ENCODE peak calls at places on chromosomes 7 and 10, in nine cellular contexts. One of them, this sample, is unnamed.

GRCh38 chr7:49023345-49024330 is 99.3 kb downstream of the CDC14C start:
- DNase-seq in H1: no peak
- DNase-seq in activated naive CD4-positive, alpha-beta T cell: no peak
- DNase-seq in nucleus accumbens: no peak
- DNase-seq in GM23248: no peak
- DNase-seq in ovary: no peak
- DNase-seq in DMS153: no peak
- DNase-seq in HuH-7.5: no peak
- DNase-seq in stimulated activated CD8-positive, alpha-beta memory T cell treated with anti-CD3 and anti-CD28 coated beads, Interleukin-15, amount 100 ng/mL, for 24 hours: no peak
- DNase-seq in this sample: no peak

GRCh38 chr7:158377800-158378623 is 209.6 kb downstream of the PTPRN2 start:
- DNase-seq in H1: no peak
- DNase-seq in activated naive CD4-positive, alpha-beta T cell: no peak
- DNase-seq in nucleus accumbens: no peak
- DNase-seq in GM23248: no peak
- DNase-seq in ovary: no peak
- DNase-seq in DMS153: peak
- DNase-seq in HuH-7.5: no peak
- DNase-seq in stimulated activated CD8-positive, alpha-beta memory T cell treated with anti-CD3 and anti-CD28 coated beads, Interleukin-15, amount 100 ng/mL, for 24 hours: no peak
- DNase-seq in this sample: no peak

GRCh38 chr7:68929712-68930395 is 668.4 kb upstream of the AUTS2 start:
- DNase-seq in H1: no peak
- DNase-seq in activated naive CD4-positive, alpha-beta T cell: no peak
- DNase-seq in nucleus accumbens: no peak
- DNase-seq in GM23248: peak
- DNase-seq in ovary: no peak
- DNase-seq in DMS153: peak
- DNase-seq in HuH-7.5: no peak
- DNase-seq in stimulated activated CD8-positive, alpha-beta memory T cell treated with anti-CD3 and anti-CD28 coated beads, Interleukin-15, amount 100 ng/mL, for 24 hours: no peak
- DNase-seq in this sample: no peak

GRCh38 chr7:2635810-2636701 is 4.3 kb downstream of the TTYH3 start:
- DNase-seq in H1: no peak
- DNase-seq in activated naive CD4-positive, alpha-beta T cell: no peak
- DNase-seq in nucleus accumbens: no peak
- DNase-seq in GM23248: no peak
- DNase-seq in ovary: no peak
- DNase-seq in DMS153: no peak
- DNase-seq in HuH-7.5: no peak
- DNase-seq in stimulated activated CD8-positive, alpha-beta memory T cell treated with anti-CD3 and anti-CD28 coated beads, Interleukin-15, amount 100 ng/mL, for 24 hours: no peak
- DNase-seq in this sample: no peak

GRCh38 chr7:24905996-24906770 is 73.8 kb downstream of the OSBPL3 start:
- DNase-seq in H1: no peak
- DNase-seq in activated naive CD4-positive, alpha-beta T cell: no peak
- DNase-seq in nucleus accumbens: no peak
- DNase-seq in GM23248: peak
- DNase-seq in ovary: no peak
- DNase-seq in DMS153: no peak
- DNase-seq in HuH-7.5: no peak
- DNase-seq in stimulated activated CD8-positive, alpha-beta memory T cell treated with anti-CD3 and anti-CD28 coated beads, Interleukin-15, amount 100 ng/mL, for 24 hours: no peak
- DNase-seq in this sample: no peak

GRCh38 chr7:33072471-33072870 is 9.9 kb upstream of the NT5C3A start:
- DNase-seq in H1: no peak
- DNase-seq in activated naive CD4-positive, alpha-beta T cell: no peak
- DNase-seq in nucleus accumbens: no peak
- DNase-seq in GM23248: peak
- DNase-seq in ovary: no peak
- DNase-seq in DMS153: no peak
- DNase-seq in HuH-7.5: no peak
- DNase-seq in stimulated activated CD8-positive, alpha-beta memory T cell treated with anti-CD3 and anti-CD28 coated beads, Interleukin-15, amount 100 ng/mL, for 24 hours: no peak
- DNase-seq in this sample: no peak

GRCh38 chr10:6770846-6771245 is 190.8 kb upstream of the PRKCQ start:
- DNase-seq in H1: no peak
- DNase-seq in activated naive CD4-positive, alpha-beta T cell: no peak
- DNase-seq in nucleus accumbens: no peak
- DNase-seq in GM23248: peak
- DNase-seq in ovary: no peak
- DNase-seq in DMS153: no peak
- DNase-seq in HuH-7.5: no peak
- DNase-seq in stimulated activated CD8-positive, alpha-beta memory T cell treated with anti-CD3 and anti-CD28 coated beads, Interleukin-15, amount 100 ng/mL, for 24 hours: no peak
- DNase-seq in this sample: no peak

GRCh38 chr10:29734980-29735627 is 100.3 kb upstream of the SVIL start:
- DNase-seq in H1: no peak
- DNase-seq in activated naive CD4-positive, alpha-beta T cell: peak
- DNase-seq in nucleus accumbens: no peak
- DNase-seq in GM23248: peak
- DNase-seq in ovary: peak
- DNase-seq in DMS153: no peak
- DNase-seq in HuH-7.5: peak
- DNase-seq in stimulated activated CD8-positive, alpha-beta memory T cell treated with anti-CD3 and anti-CD28 coated beads, Interleukin-15, amount 100 ng/mL, for 24 hours: peak
- DNase-seq in this sample: peak

GRCh38 chr7:40341836-40342235 is 207.0 kb downstream of the SUGCT start:
- DNase-seq in H1: no peak
- DNase-seq in activated naive CD4-positive, alpha-beta T cell: no peak
- DNase-seq in nucleus accumbens: no peak
- DNase-seq in GM23248: no peak
- DNase-seq in ovary: no peak
- DNase-seq in DMS153: no peak
- DNase-seq in HuH-7.5: no peak
- DNase-seq in stimulated activated CD8-positive, alpha-beta memory T cell treated with anti-CD3 and anti-CD28 coated beads, Interleukin-15, amount 100 ng/mL, for 24 hours: no peak
- DNase-seq in this sample: no peak

GRCh38 chr10:5148678-5149032 is 36.3 kb downstream of the AKR1C8 start:
- DNase-seq in H1: no peak
- DNase-seq in activated naive CD4-positive, alpha-beta T cell: no peak
- DNase-seq in nucleus accumbens: no peak
- DNase-seq in GM23248: no peak
- DNase-seq in ovary: no peak
- DNase-seq in DMS153: no peak
- DNase-seq in HuH-7.5: no peak
- DNase-seq in stimulated activated CD8-positive, alpha-beta memory T cell treated with anti-CD3 and anti-CD28 coated beads, Interleukin-15, amount 100 ng/mL, for 24 hours: no peak
- DNase-seq in this sample: no peak

GRCh38 chr7:148721390-148721789 is 22.7 kb downstream of the CUL1 start:
- DNase-seq in H1: no peak
- DNase-seq in activated naive CD4-positive, alpha-beta T cell: no peak
- DNase-seq in nucleus accumbens: no peak
- DNase-seq in GM23248: no peak
- DNase-seq in ovary: no peak
- DNase-seq in DMS153: no peak
- DNase-seq in HuH-7.5: no peak
- DNase-seq in stimulated activated CD8-positive, alpha-beta memory T cell treated with anti-CD3 and anti-CD28 coated beads, Interleukin-15, amount 100 ng/mL, for 24 hours: no peak
- DNase-seq in this sample: no peak

GRCh38 chr10:5895804-5896203 is 5.8 kb downstream of the FBH1 start:
- DNase-seq in H1: no peak
- DNase-seq in activated naive CD4-positive, alpha-beta T cell: no peak
- DNase-seq in nucleus accumbens: no peak
- DNase-seq in GM23248: no peak
- DNase-seq in ovary: no peak
- DNase-seq in DMS153: no peak
- DNase-seq in HuH-7.5: no peak
- DNase-seq in stimulated activated CD8-positive, alpha-beta memory T cell treated with anti-CD3 and anti-CD28 coated beads, Interleukin-15, amount 100 ng/mL, for 24 hours: no peak
- DNase-seq in this sample: peak

GRCh38 chr7:16193631-16194030 is 227.7 kb downstream of the CRPPA start:
- DNase-seq in H1: no peak
- DNase-seq in activated naive CD4-positive, alpha-beta T cell: no peak
- DNase-seq in nucleus accumbens: no peak
- DNase-seq in GM23248: no peak
- DNase-seq in ovary: no peak
- DNase-seq in DMS153: no peak
- DNase-seq in HuH-7.5: no peak
- DNase-seq in stimulated activated CD8-positive, alpha-beta memory T cell treated with anti-CD3 and anti-CD28 coated beads, Interleukin-15, amount 100 ng/mL, for 24 hours: no peak
- DNase-seq in this sample: no peak

GRCh38 chr7:29127527-29127926 is 18.8 kb downstream of the CPVL start:
- DNase-seq in H1: no peak
- DNase-seq in activated naive CD4-positive, alpha-beta T cell: no peak
- DNase-seq in nucleus accumbens: no peak
- DNase-seq in GM23248: no peak
- DNase-seq in ovary: no peak
- DNase-seq in DMS153: no peak
- DNase-seq in HuH-7.5: no peak
- DNase-seq in stimulated activated CD8-positive, alpha-beta memory T cell treated with anti-CD3 and anti-CD28 coated beads, Interleukin-15, amount 100 ng/mL, for 24 hours: no peak
- DNase-seq in this sample: no peak

GRCh38 chr10:34538291-34538829 is 276.7 kb downstream of the PARD3 start:
- DNase-seq in H1: no peak
- DNase-seq in activated naive CD4-positive, alpha-beta T cell: no peak
- DNase-seq in nucleus accumbens: no peak
- DNase-seq in GM23248: peak
- DNase-seq in ovary: no peak
- DNase-seq in DMS153: no peak
- DNase-seq in HuH-7.5: no peak
- DNase-seq in stimulated activated CD8-positive, alpha-beta memory T cell treated with anti-CD3 and anti-CD28 coated beads, Interleukin-15, amount 100 ng/mL, for 24 hours: no peak
- DNase-seq in this sample: peak

GRCh38 chr7:81499262-81500116 is 270.4 kb downstream of the HGF start:
- DNase-seq in H1: no peak
- DNase-seq in activated naive CD4-positive, alpha-beta T cell: no peak
- DNase-seq in nucleus accumbens: peak
- DNase-seq in GM23248: peak
- DNase-seq in ovary: no peak
- DNase-seq in DMS153: peak
- DNase-seq in HuH-7.5: no peak
- DNase-seq in stimulated activated CD8-positive, alpha-beta memory T cell treated with anti-CD3 and anti-CD28 coated beads, Interleukin-15, amount 100 ng/mL, for 24 hours: no peak
- DNase-seq in this sample: peak

GRCh38 chr10:115409347-115409746 is 316.2 kb downstream of the ATRNL1 start:
- DNase-seq in H1: no peak
- DNase-seq in activated naive CD4-positive, alpha-beta T cell: no peak
- DNase-seq in nucleus accumbens: no peak
- DNase-seq in GM23248: no peak
- DNase-seq in ovary: no peak
- DNase-seq in DMS153: no peak
- DNase-seq in HuH-7.5: no peak
- DNase-seq in stimulated activated CD8-positive, alpha-beta memory T cell treated with anti-CD3 and anti-CD28 coated beads, Interleukin-15, amount 100 ng/mL, for 24 hours: no peak
- DNase-seq in this sample: no peak

GRCh38 chr7:92137531-92137930 is 3.3 kb upstream of the CYP51A1 start:
- DNase-seq in H1: no peak
- DNase-seq in activated naive CD4-positive, alpha-beta T cell: no peak
- DNase-seq in nucleus accumbens: no peak
- DNase-seq in GM23248: no peak
- DNase-seq in ovary: no peak
- DNase-seq in DMS153: no peak
- DNase-seq in HuH-7.5: no peak
- DNase-seq in stimulated activated CD8-positive, alpha-beta memory T cell treated with anti-CD3 and anti-CD28 coated beads, Interleukin-15, amount 100 ng/mL, for 24 hours: no peak
- DNase-seq in this sample: no peak

GRCh38 chr7:137122145-137122544 is 221.4 kb downstream of the PTN start:
- DNase-seq in H1: no peak
- DNase-seq in activated naive CD4-positive, alpha-beta T cell: no peak
- DNase-seq in nucleus accumbens: no peak
- DNase-seq in GM23248: no peak
- DNase-seq in ovary: no peak
- DNase-seq in DMS153: no peak
- DNase-seq in HuH-7.5: no peak
- DNase-seq in stimulated activated CD8-positive, alpha-beta memory T cell treated with anti-CD3 and anti-CD28 coated beads, Interleukin-15, amount 100 ng/mL, for 24 hours: no peak
- DNase-seq in this sample: no peak

GRCh38 chr10:123563994-123564393 is 102.2 kb upstream of the GPR26 start:
- DNase-seq in H1: no peak
- DNase-seq in activated naive CD4-positive, alpha-beta T cell: no peak
- DNase-seq in nucleus accumbens: no peak
- DNase-seq in GM23248: no peak
- DNase-seq in ovary: no peak
- DNase-seq in DMS153: no peak
- DNase-seq in HuH-7.5: no peak
- DNase-seq in stimulated activated CD8-positive, alpha-beta memory T cell treated with anti-CD3 and anti-CD28 coated beads, Interleukin-15, amount 100 ng/mL, for 24 hours: no peak
- DNase-seq in this sample: no peak

GRCh38 chr10:16944081-16944922 is 127.1 kb upstream of the RSU1 start:
- DNase-seq in H1: no peak
- DNase-seq in activated naive CD4-positive, alpha-beta T cell: no peak
- DNase-seq in nucleus accumbens: no peak
- DNase-seq in GM23248: peak
- DNase-seq in ovary: no peak
- DNase-seq in DMS153: no peak
- DNase-seq in HuH-7.5: no peak
- DNase-seq in stimulated activated CD8-positive, alpha-beta memory T cell treated with anti-CD3 and anti-CD28 coated beads, Interleukin-15, amount 100 ng/mL, for 24 hours: no peak
- DNase-seq in this sample: no peak

GRCh38 chr10:14433147-14433546 is 102.4 kb upstream of the FRMD4A start:
- DNase-seq in H1: no peak
- DNase-seq in activated naive CD4-positive, alpha-beta T cell: no peak
- DNase-seq in nucleus accumbens: no peak
- DNase-seq in GM23248: no peak
- DNase-seq in ovary: no peak
- DNase-seq in DMS153: no peak
- DNase-seq in HuH-7.5: no peak
- DNase-seq in stimulated activated CD8-positive, alpha-beta memory T cell treated with anti-CD3 and anti-CD28 coated beads, Interleukin-15, amount 100 ng/mL, for 24 hours: no peak
- DNase-seq in this sample: no peak

GRCh38 chr10:49512121-49512809 is 26.7 kb downstream of the ERCC6 start:
- DNase-seq in H1: no peak
- DNase-seq in activated naive CD4-positive, alpha-beta T cell: no peak
- DNase-seq in nucleus accumbens: no peak
- DNase-seq in GM23248: peak
- DNase-seq in ovary: no peak
- DNase-seq in DMS153: peak
- DNase-seq in HuH-7.5: no peak
- DNase-seq in stimulated activated CD8-positive, alpha-beta memory T cell treated with anti-CD3 and anti-CD28 coated beads, Interleukin-15, amount 100 ng/mL, for 24 hours: no peak
- DNase-seq in this sample: peak

GRCh38 chr7:147415991-147416390 is 1174.6 kb upstream of the C7orf33 start:
- DNase-seq in H1: no peak
- DNase-seq in activated naive CD4-positive, alpha-beta T cell: no peak
- DNase-seq in nucleus accumbens: no peak
- DNase-seq in GM23248: no peak
- DNase-seq in ovary: no peak
- DNase-seq in DMS153: no peak
- DNase-seq in HuH-7.5: no peak
- DNase-seq in stimulated activated CD8-positive, alpha-beta memory T cell treated with anti-CD3 and anti-CD28 coated beads, Interleukin-15, amount 100 ng/mL, for 24 hours: no peak
- DNase-seq in this sample: no peak

This sample was measured in MM.1S.